ENCODE peak calls at places on chromosomes 2 and 18, in ten cellular contexts. G is adipocyte, H is cardiac muscle cell, O is AG04450, N is H1, C is MM.1S, U is uterus, I is neuronal stem cell, F is IMR-90, Z is HepG2. W is an unnamed sample. For H3K9me3 and H3K27me3, the result is how much of the 10 kb centered on the place peaks cover.

GRCh38 chr2:159156834-159157233 is 129.7 kb downstream of the WDSUB1 start:
- DNase-seq in G (no peak), H (no peak), O (no peak), N (no peak), C (no peak), U (no peak), I (no peak), F (no peak), Z (peak), W (no peak)

GRCh38 chr2:180319586-180320405 is 312.7 kb upstream of the CWC22 start:
- DNase-seq in G (no peak), H (no peak), O (no peak), N (no peak), C (no peak), U (no peak), I (no peak), F (no peak), Z (no peak), W (no peak)

GRCh38 chr18:48975817-48976649 is 25.3 kb upstream of the SMAD7 start:
- DNase-seq in G (peak), H (peak), O (no peak), N (no peak), C (peak), U (no peak), I (peak), F (peak), Z (no peak), W (peak)

GRCh38 chr18:63137999-63138448 is 181.5 kb downstream of the BCL2 start:
- DNase-seq in G (no peak), H (no peak), O (no peak), N (no peak), C (peak), U (no peak), I (no peak), F (no peak), Z (no peak), W (no peak)

GRCh38 chr2:107635883-107636282 is 190.8 kb upstream of the RGPD4 start:
- DNase-seq in G (no peak), H (peak), O (no peak), N (no peak), C (no peak), U (no peak), I (no peak), F (peak), Z (no peak), W (peak)

GRCh38 chr2:17538022-17538843 is 2.3 kb upstream of the VSNL1 start:
- DNase-seq in G (peak), H (peak), O (no peak), N (no peak), C (peak), U (no peak), I (no peak), F (peak), Z (peak), W (no peak)

GRCh38 chr2:129759186-129760010 is 220.1 kb upstream of the RAB6C start:
- DNase-seq in G (no peak), H (no peak), O (no peak), N (no peak), C (no peak), U (no peak), I (no peak), F (no peak), Z (no peak), W (no peak)

GRCh38 chr2:61114147-61114546 is 47.8 kb upstream of the C2orf74 start:
- DNase-seq in G (no peak), H (no peak), O (no peak), N (no peak), C (no peak), U (no peak), I (no peak), F (no peak), Z (no peak), W (no peak)

GRCh38 chr2:42197792-42198191 is 28.6 kb downstream of the EML4 start:
- DNase-seq in G (no peak), H (no peak), O (no peak), N (no peak), C (no peak), U (no peak), I (no peak), F (no peak), Z (no peak), W (no peak)

GRCh38 chr2:172655091-172655837 is 80.4 kb upstream of the RAPGEF4 start:
- DNase-seq in G (peak), H (peak), O (peak), N (no peak), C (no peak), U (no peak), I (no peak), F (peak), Z (no peak), W (peak)

GRCh38 chr18:58671122-58671940 is at the start of gene MALT1:
- DNase-seq in G (peak), H (peak), O (peak), N (peak), C (peak), U (peak), I (peak), F (peak), Z (peak), W (peak)

GRCh38 chr2:230668184-230668938 is 44.3 kb upstream of the CAB39 start:
- DNase-seq in G (peak), H (no peak), O (no peak), N (no peak), C (peak), U (no peak), I (no peak), F (peak), Z (no peak), W (peak)

GRCh38 chr2:160222546-160223281 is 22.6 kb upstream of the ITGB6 start:
- DNase-seq in G (no peak), H (no peak), O (no peak), N (no peak), C (no peak), U (no peak), I (no peak), F (no peak), Z (peak), W (no peak)

GRCh38 chr2:226378733-226379132 is 420.9 kb downstream of the IRS1 start:
- DNase-seq in G (peak), H (peak), O (peak), N (no peak), C (no peak), U (no peak), I (no peak), F (peak), Z (no peak), W (no peak)

GRCh38 chr2:149038442-149039212 is at the start of gene LYPD6B:
- DNase-seq in G (peak), H (peak), O (no peak), N (no peak), C (peak), U (no peak), I (no peak), F (no peak), Z (no peak), W (peak)

GRCh38 chr18:21100141-21100540 is 11.5 kb downstream of the ROCK1 start:
- DNase-seq in G (peak), H (peak), O (no peak), N (no peak), C (no peak), U (no peak), I (no peak), F (peak), Z (no peak), W (no peak)

GRCh38 chr18:70372450-70373061 is 83.7 kb downstream of the SOCS6 start:
- DNase-seq in G (no peak), H (no peak), O (no peak), N (no peak), C (no peak), U (no peak), I (no peak), F (no peak), Z (no peak), W (no peak)

GRCh38 chr2:181311841-181312240 is 145.3 kb upstream of the ITGA4 start:
- DNase-seq in G (no peak), H (no peak), O (no peak), N (no peak), C (peak), U (no peak), I (no peak), F (no peak), Z (no peak), W (no peak)

GRCh38 chr2:178674122-178674521 is 133.1 kb downstream of the TTN start:
- DNase-seq in G (no peak), H (no peak), O (no peak), N (no peak), C (no peak), U (no peak), I (no peak), F (no peak), Z (no peak), W (no peak)

GRCh38 chr18:33115917-33116316 is 324.6 kb downstream of the CCDC178 start:
- DNase-seq in G (no peak), H (no peak), O (no peak), N (no peak), C (no peak), U (no peak), I (no peak), F (no peak), Z (no peak), W (no peak)

GRCh38 chr2:75570948-75571729 is 10.4 kb upstream of the EVA1A start:
- DNase-seq in G (no peak), H (peak), O (peak), N (no peak), C (no peak), U (no peak), I (no peak), F (peak), Z (peak), W (peak)

GRCh38 chr2:224219781-224220180 is 180.7 kb upstream of the SERPINE2 start:
- DNase-seq in G (no peak), H (no peak), O (no peak), N (no peak), C (no peak), U (no peak), I (no peak), F (no peak), Z (no peak), W (no peak)
- H3K9me3 ChIP-seq in G (under half), H (under half), O (under half), N (under half), C (under half), U (under half), I (under half), F (under half), Z (under half), W (under half)

GRCh38 chr2:3494984-3495666 is 24.2 kb downstream of the ADI1 start:
- DNase-seq in G (no peak), H (no peak), O (no peak), N (no peak), C (no peak), U (no peak), I (no peak), F (no peak), Z (no peak), W (no peak)

GRCh38 chr2:3491716-3492474 is 27.4 kb downstream of the ADI1 start:
- DNase-seq in G (no peak), H (no peak), O (no peak), N (no peak), C (no peak), U (peak), I (no peak), F (no peak), Z (no peak), W (no peak)

GRCh38 chr2:3491306-3491705 is 28.0 kb downstream of the ADI1 start:
- DNase-seq in G (no peak), H (no peak), O (no peak), N (no peak), C (no peak), U (no peak), I (no peak), F (no peak), Z (no peak), W (no peak)

GRCh38 chr2:3492951-3493609 is 26.3 kb downstream of the ADI1 start:
- DNase-seq in G (peak), H (peak), O (peak), N (no peak), C (no peak), U (peak), I (no peak), F (peak), Z (peak), W (peak)

GRCh38 chr2:3493610-3493997 is 25.7 kb downstream of the ADI1 start:
- DNase-seq in G (peak), H (peak), O (peak), N (peak), C (no peak), U (peak), I (peak), F (peak), Z (peak), W (no peak)
- H3K4me3 ChIP-seq in G (peak), H (no peak), O (peak), N (no peak), C (no peak), U (peak), I (no peak), F (no peak), Z (peak), W (no peak)

DNA sequence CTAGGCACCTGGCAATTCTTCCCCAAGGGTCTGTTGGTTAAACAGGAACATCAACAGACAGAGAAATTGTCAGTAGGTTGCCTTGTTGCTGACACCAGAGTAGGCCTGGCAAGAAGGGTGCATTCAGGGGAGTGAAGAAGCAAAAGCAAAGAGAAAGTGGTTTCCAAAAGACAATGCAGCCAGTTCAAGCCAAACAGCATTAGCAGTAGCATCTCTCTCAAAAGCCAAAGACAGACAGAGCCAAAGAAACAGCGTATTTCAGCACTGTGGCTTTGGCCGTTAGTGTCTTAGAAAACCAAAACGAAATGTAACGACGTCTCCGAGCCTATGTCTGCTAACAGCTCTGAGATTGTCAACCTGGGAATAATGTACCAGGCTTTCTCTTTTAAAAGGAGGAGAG is 178.5 kb downstream of the NRP2 start:
- DNase-seq in G (no peak), H (no peak), O (no peak), N (no peak), C (no peak), U (no peak), I (no peak), F (no peak), Z (no peak), W (no peak)
- H3K27me3 ChIP-seq in G (under half), H (under half), O (under half), N (under half), C (under half), U (under half), I (under half), F (under half), Z (under half), W (under half)

GRCh38 chr2:240477916-240478315 is 42.5 kb downstream of the GPC1 start:
- DNase-seq in G (no peak), H (no peak), O (no peak), N (no peak), C (no peak), U (no peak), I (no peak), F (no peak), Z (no peak), W (no peak)
- H3K9me3 ChIP-seq in G (under half), H (under half), O (under half), N (under half), C (under half), U (under half), I (under half), F (under half), Z (under half), W (under half)

DNA sequence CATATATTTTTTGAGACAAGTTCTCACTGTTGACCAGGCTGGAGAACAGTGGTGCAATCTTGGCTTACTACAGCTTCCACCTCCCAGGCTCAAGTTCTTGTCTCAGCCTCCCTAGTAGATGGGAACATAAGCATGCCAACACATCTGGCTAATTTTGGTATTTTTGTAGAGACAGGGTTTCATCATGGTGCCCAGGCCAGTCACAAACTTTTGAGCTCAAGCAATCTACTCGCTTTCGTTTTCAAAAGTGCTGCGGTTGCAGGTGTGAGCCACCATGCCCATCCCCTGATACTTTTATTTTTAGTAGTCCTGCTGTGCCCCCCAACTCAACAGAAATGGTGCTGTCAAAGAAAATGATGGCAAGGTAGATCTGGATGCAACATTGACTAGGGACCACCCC is 1127.3 kb downstream of the SUCLG1 start:
- DNase-seq in G (no peak), H (no peak), O (no peak), N (no peak), C (peak), U (no peak), I (no peak), F (no peak), Z (no peak), W (no peak)
- H3K4me3 ChIP-seq in G (no peak), H (no peak), O (no peak), N (no peak), C (no peak), U (no peak), I (no peak), F (no peak), Z (no peak), W (no peak)

DNA sequence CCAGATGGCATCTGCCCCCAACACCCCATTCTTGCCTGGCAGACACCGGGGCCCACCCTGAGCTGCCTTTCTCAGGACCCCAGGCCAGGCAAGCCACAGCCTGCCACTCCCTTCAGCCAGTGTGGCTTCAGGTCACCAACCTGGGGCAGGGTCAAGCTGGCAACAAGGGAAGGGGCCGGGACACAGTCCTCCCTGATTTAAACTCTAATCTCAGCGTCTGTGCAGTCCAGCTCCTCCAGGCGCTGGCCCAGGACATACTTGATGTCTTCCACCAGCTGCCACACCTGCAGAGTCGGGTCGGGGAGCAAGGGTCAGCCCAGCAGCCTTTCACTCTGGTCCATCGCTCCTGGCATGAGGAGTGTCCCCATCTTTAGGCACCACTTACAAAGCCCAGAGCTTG is 29.0 kb upstream of the ALPP start:
- DNase-seq in G (no peak), H (no peak), O (no peak), N (no peak), C (no peak), U (no peak), I (no peak), F (no peak), Z (no peak), W (no peak)
- H3K27me3 ChIP-seq in G (half or more), H (half or more), O (under half), N (under half), C (under half), U (under half), I (under half), F (under half), Z (under half), W (under half)

GRCh38 chr2:220753486-220753885 is 818.6 kb downstream of the EPHA4 start:
- DNase-seq in G (no peak), H (no peak), O (no peak), N (no peak), C (no peak), U (no peak), I (no peak), F (no peak), Z (no peak), W (peak)
- H3K9me3 ChIP-seq in G (under half), H (under half), O (under half), N (under half), C (under half), U (under half), I (under half), F (under half), Z (half or more), W (under half)